ENCODE peak calls at places on chromosomes 4 and X, in six cellular contexts. C is HCT116, O is GM23248, E is neural progenitor cell, Q is GM12878, F is PC-9. H is an unnamed sample.

GRCh38 chrX:47194388-47194787 is 759 bp downstream of the UBA1 start:
- DNase-seq in C (no peak), O (no peak), E (no peak), Q (no peak), F (no peak), H (no peak)

GRCh38 chrX:119067023-119067739 is 5.6 kb upstream of the CT47C1 start:
- DNase-seq in C (peak), O (peak), E (peak), Q (no peak), F (peak), H (peak)

GRCh38 chr4:3803946-3804345 is 37.8 kb downstream of the ADRA2C start:
- DNase-seq in C (no peak), O (no peak), E (no peak), Q (no peak), F (no peak), H (no peak)

GRCh38 chrX:40174594-40175415 is 77.0 kb upstream of the BCOR start:
- DNase-seq in C (no peak), O (peak), E (peak), Q (no peak), F (no peak), H (peak)

GRCh38 chrX:9141496-9141895 is 107.6 kb upstream of the FAM9B start:
- DNase-seq in C (no peak), O (peak), E (no peak), Q (no peak), F (no peak), H (peak)

GRCh38 chrX:136176399-136176825 is 29.1 kb downstream of the FHL1 start:
- DNase-seq in C (no peak), O (peak), E (no peak), Q (no peak), F (peak), H (peak)

GRCh38 chrX:101918746-101919145 is 13.1 kb downstream of the ZMAT1 start:
- DNase-seq in C (no peak), O (no peak), E (no peak), Q (no peak), F (no peak), H (no peak)

GRCh38 chrX:151680805-151681204 is 14.5 kb upstream of the PRRG3 start:
- DNase-seq in C (peak), O (peak), E (peak), Q (peak), F (peak), H (peak)

GRCh38 chr4:112113786-112114185 is 31.5 kb upstream of the FAM241A start:
- DNase-seq in C (no peak), O (no peak), E (no peak), Q (no peak), F (no peak), H (no peak)

GRCh38 chrX:48473718-48473990 is 2.3 kb upstream of the FTSJ1 start:
- DNase-seq in C (no peak), O (no peak), E (no peak), Q (no peak), F (no peak), H (no peak)

GRCh38 chr4:158895797-158896442 is 127.1 kb downstream of the FNIP2 start:
- DNase-seq in C (no peak), O (no peak), E (peak), Q (no peak), F (no peak), H (peak)

GRCh38 chr4:1727117-1728031 is 6.1 kb downstream of the TACC3 start:
- DNase-seq in C (no peak), O (peak), E (no peak), Q (no peak), F (peak), H (peak)

GRCh38 chrX:31112226-31112999 is 40.6 kb upstream of the FTHL17 start:
- DNase-seq in C (no peak), O (no peak), E (no peak), Q (no peak), F (no peak), H (no peak)

GRCh38 chrX:132615396-132616131 is 126.7 kb upstream of the MBNL3 start:
- DNase-seq in C (peak), O (peak), E (peak), Q (no peak), F (no peak), H (peak)

GRCh38 chr4:100908540-100908939 is 390.7 kb upstream of the EMCN start:
- DNase-seq in C (no peak), O (no peak), E (no peak), Q (no peak), F (no peak), H (no peak)

GRCh38 chr4:186878203-186878800 is 154.6 kb upstream of the FAT1 start:
- DNase-seq in C (no peak), O (no peak), E (no peak), Q (no peak), F (no peak), H (no peak)
- TF ChIP-seq EZH2 in C (no peak), O (no peak), E (no peak), Q (no peak), F (no peak), H (no peak)

DNA sequence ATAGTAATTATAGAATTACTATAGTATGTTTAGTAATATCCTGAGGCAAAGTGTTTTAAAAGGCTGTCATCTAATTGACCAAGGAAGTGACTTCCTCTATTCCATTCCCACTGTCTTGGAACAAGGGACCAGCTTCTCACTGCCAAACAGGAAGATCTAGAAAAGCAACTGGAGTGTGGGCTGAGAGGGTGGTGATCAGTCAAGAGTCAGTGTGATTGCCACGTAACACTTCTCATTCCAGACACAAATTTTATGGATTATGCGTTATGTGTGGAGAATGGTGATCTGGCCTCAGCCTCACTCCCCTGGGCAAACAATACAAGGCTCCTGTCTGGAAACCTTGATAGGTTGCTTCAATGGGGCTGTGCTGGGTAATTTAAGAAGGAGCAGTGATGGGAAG is 60.0 kb downstream of the RRAGB start:
- DNase-seq in C (no peak), O (no peak), E (no peak), Q (no peak), F (peak), H (no peak)
- TF ChIP-seq EZH2 in C (no peak), O (no peak), E (no peak), Q (no peak), F (no peak), H (no peak)

DNA sequence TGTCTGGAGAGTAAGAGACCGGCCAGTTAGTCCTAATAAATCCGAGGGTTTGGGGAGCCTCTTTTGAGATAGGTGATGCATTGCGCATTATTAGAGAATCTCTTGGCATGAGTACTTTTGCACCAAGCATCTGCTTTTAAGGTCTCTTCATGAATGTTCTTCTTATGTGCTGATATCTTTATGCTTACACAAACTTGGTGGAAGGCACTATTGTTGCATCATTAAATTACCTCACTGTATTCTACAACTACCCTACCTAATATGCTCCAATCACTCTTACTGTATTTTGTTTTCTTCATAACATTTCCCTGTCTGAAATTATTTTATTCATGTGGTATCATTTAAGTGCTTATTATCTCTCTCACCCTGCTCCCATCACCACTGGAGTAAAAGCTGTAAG is 151.6 kb downstream of the PALLD start:
- DNase-seq in C (no peak), O (no peak), E (no peak), Q (no peak), F (no peak), H (no peak)
- TF ChIP-seq EZH2 in C (no peak), O (no peak), E (no peak), Q (no peak), F (no peak), H (no peak)

DNA sequence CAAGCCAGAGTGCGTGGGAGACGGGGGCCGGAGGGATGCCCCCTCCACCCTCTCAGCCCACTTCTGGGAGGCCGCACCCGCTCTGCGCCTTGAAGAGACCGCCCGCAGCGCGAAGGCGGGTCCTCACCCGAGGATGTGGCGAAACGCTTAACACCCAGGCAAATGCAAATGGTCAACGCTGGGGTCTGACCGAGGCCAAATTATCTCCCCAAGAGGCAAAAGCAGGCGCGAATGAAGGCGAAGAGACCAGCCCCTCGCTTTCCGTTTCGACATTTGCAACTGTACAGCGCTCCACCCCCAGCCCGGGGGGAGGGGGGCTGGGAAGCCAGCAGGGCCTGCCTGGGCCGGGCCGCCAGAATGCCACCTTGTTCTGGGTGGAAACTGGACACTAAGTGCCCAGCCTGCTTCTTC is 137.7 kb upstream of the ZIC3 start:
- DNase-seq in C (no peak), O (peak), E (peak), Q (no peak), F (no peak), H (no peak)
- TF ChIP-seq EZH2 in C (no peak), O (no peak), E (no peak), Q (no peak), F (no peak), H (peak)

DNA sequence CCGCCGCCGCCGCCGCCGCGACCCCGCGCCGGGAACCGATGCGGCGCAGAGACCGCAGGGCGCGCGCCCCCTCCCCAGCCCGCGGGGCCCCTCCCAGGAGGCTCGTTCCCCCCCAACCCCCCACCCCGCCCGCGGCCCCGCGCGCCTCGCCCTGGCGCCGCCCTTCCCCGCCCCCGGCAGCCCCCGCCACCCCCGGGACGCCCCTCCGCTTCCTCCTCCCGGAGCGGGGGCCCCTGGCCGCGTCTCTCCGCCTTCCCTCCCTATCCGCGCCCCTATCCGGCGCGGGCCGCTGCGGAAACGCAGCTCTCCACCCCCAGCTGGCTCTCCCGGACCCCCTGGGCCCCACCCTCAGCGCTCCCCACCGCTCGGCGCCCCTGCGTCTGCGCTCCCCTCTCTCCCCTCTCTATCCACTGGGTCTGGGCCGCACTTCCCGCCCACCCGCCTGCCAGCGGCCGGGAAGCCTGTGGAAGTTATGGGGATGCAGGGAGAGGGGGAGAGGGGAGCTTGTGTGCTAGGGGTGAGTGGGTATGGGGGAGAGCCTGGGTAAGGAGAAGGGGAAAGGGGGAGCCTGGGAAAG is at the start of gene TMEM271:
- DNase-seq in C (no peak), O (no peak), E (peak), Q (no peak), F (no peak), H (no peak)
- TF ChIP-seq EZH2 in C (no peak), O (no peak), E (peak), Q (no peak), F (no peak), H (no peak)

GRCh38 chr4:110624904-110625494 is 2.1 kb upstream of the PITX2 start:
- DNase-seq in C (no peak), O (no peak), E (peak), Q (no peak), F (no peak), H (no peak)
- TF ChIP-seq EZH2 in C (no peak), O (no peak), E (no peak), Q (no peak), F (no peak), H (no peak)

GRCh38 chr4:94759767-94760211 is 2.0 kb downstream of the BMPR1B start:
- DNase-seq in C (no peak), O (no peak), E (no peak), Q (no peak), F (no peak), H (no peak)
- TF ChIP-seq EZH2 in C (no peak), O (no peak), E (no peak), Q (no peak), F (no peak), H (no peak)

GRCh38 chr4:6338175-6338950 is 68.7 kb downstream of the WFS1 start:
- DNase-seq in C (no peak), O (no peak), E (no peak), Q (no peak), F (no peak), H (no peak)
- TF ChIP-seq EZH2 in C (no peak), O (no peak), E (no peak), Q (no peak), F (no peak), H (no peak)

DNA sequence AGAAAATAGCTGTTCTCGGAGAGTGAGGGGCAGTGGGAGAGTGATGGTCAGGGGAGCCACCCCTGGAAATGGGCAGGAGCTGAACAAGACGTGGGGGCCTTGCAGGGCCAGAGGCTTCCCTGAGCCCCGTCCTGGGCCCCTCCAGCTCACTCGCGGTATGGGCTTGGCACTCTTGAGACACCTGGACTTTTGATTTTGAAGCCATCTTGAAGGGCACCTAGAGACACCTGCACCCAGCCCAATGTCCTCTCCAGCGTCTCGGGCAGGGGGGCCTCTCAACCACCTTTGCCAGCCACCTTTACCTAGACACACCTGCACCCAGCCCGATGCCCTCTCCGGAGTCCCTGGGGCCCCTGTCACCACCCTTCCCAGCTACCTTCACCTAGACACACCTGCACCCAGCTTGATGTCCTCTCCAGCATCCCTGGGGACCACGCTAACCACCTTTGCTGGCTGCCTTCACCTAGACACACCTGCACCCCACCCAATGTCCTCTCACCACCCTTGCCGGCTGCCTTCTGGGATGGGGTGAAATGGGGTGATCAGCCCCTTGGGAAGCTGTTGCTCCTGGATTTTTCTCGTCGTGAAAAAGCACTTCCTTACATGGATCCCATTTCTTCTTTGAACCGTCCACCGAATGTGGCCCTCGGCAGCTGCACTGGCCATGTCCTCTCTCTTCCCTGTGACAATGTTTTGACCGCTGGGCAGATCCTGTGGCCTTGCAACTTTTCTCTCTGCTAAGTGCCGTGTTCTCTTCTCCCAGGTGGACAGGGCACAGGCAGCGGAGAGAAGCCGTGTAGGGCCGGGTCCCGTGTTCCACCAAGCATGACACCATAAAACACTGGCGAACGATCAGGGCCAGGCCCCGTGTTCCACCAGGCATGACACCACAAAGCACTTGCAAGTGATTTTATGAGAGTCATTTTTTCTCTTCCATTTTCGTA is 47.5 kb downstream of the CPZ start:
- DNase-seq in C (no peak), O (no peak), E (no peak), Q (no peak), F (no peak), H (no peak)
- TF ChIP-seq EZH2 in C (no peak), O (no peak), E (no peak), Q (no peak), F (no peak), H (no peak)

GRCh38 chr4:183906486-183906735 is 1.3 kb downstream of the STOX2 start:
- DNase-seq in C (no peak), O (no peak), E (no peak), Q (no peak), F (no peak), H (no peak)

GRCh38 chr4:183903021-183903760 is 1.9 kb upstream of the STOX2 start:
- DNase-seq in C (no peak), O (no peak), E (no peak), Q (no peak), F (no peak), H (no peak)

GRCh38 chr4:183905593-183906485 is 732 bp downstream of the STOX2 start:
- DNase-seq in C (no peak), O (peak), E (peak), Q (no peak), F (no peak), H (peak)

GRCh38 chr4:183906736-183907651 is 1.9 kb downstream of the STOX2 start:
- DNase-seq in C (no peak), O (peak), E (peak), Q (no peak), F (no peak), H (peak)

DNA sequence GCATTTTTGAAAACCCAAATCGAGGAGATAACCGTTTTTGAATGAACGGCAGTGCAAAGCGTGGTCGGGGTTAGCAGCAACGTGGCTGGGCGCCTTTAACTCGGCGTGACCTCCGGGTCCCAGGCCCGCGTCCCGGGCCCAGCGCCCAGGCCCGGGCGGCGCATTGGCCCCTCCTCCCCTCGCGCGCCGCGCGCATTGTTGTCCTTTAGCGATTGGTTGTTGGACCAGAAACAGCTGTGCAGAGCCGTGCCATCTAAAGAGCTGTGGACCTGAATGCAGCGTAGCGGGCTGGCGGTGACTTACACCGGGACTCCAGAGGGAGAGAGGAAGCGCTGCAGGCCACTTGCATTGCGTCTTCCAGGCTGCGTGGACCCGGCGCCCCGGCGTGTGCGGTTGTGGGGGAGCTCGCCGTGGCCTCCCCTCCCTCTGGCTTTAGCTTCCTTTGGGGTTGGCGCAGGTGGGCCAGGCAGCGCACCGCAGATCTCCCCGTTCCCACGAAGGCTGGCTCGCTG is at the start of gene STOX2:
- DNase-seq in C (no peak), O (peak), E (peak), Q (no peak), F (no peak), H (peak)
- TF ChIP-seq EZH2 in C (no peak), O (no peak), E (no peak), Q (no peak), F (no peak), H (no peak)